ENCODE peak calls at places on chromosome 9, in seven cellular contexts. V is T-helper 17 cell; P is effector memory CD8-positive, alpha-beta T cell; C is HuH-7.5; Y is thoracic aorta; K is hepatocyte; U is H54. E is an unnamed sample.

GRCh38 chr9:1599961-1600360 is 415.2 kb upstream of the SMARCA2 start:
- DNase-seq in V (no peak), P (no peak), C (no peak), Y (no peak), K (no peak), U (no peak), E (no peak)

GRCh38 chr9:132114102-132114707 is 34.5 kb upstream of the MED27 start:
- DNase-seq in V (no peak), P (peak), C (peak), Y (no peak), K (peak), U (peak), E (no peak)

GRCh38 chr9:5835808-5836207 is 2.9 kb upstream of the ERMP1 start:
- DNase-seq in V (no peak), P (no peak), C (no peak), Y (no peak), K (no peak), U (no peak), E (no peak)

GRCh38 chr9:26356491-26356890 is 536.1 kb downstream of the CAAP1 start:
- DNase-seq in V (no peak), P (no peak), C (no peak), Y (no peak), K (no peak), U (no peak), E (no peak)

GRCh38 chr9:79809931-79810330 is 238.2 kb downstream of the TLE4 start:
- DNase-seq in V (no peak), P (no peak), C (no peak), Y (no peak), K (no peak), U (peak), E (no peak)

GRCh38 chr9:132412089-132412488 is 2.1 kb downstream of the CFAP77 start:
- DNase-seq in V (no peak), P (peak), C (peak), Y (no peak), K (peak), U (no peak), E (peak)

GRCh38 chr9:109968702-109969450 is 188.9 kb downstream of the PALM2AKAP2 start:
- DNase-seq in V (no peak), P (no peak), C (no peak), Y (no peak), K (peak), U (peak), E (peak)

GRCh38 chr9:93898502-93899426 is 56.4 kb downstream of the BARX1 start:
- DNase-seq in V (no peak), P (no peak), C (no peak), Y (no peak), K (no peak), U (no peak), E (peak)

GRCh38 chr9:110337727-110338522 is at the start of gene TXNDC8:
- DNase-seq in V (no peak), P (no peak), C (no peak), Y (no peak), K (no peak), U (no peak), E (no peak)

GRCh38 chr9:16828335-16829281 is 41.9 kb downstream of the BNC2 start:
- DNase-seq in V (no peak), P (no peak), C (no peak), Y (no peak), K (peak), U (no peak), E (no peak)

GRCh38 chr9:72477862-72478564 is 43.4 kb upstream of the TMC1 start:
- DNase-seq in V (no peak), P (no peak), C (peak), Y (no peak), K (peak), U (peak), E (no peak)

GRCh38 chr9:95407524-95407923 is 90.0 kb upstream of the FANCC start:
- DNase-seq in V (no peak), P (no peak), C (no peak), Y (no peak), K (no peak), U (no peak), E (no peak)

GRCh38 chr9:35954942-35955546 is 2.9 kb downstream of the OR2S2 start:
- DNase-seq in V (no peak), P (peak), C (peak), Y (no peak), K (peak), U (no peak), E (peak)

GRCh38 chr9:13330396-13331004 is 51.0 kb upstream of the MPDZ start:
- DNase-seq in V (no peak), P (no peak), C (no peak), Y (peak), K (no peak), U (no peak), E (no peak)

GRCh38 chr9:126745574-126746411 is 59.0 kb upstream of the ZBTB43 start:
- DNase-seq in V (no peak), P (no peak), C (no peak), Y (no peak), K (no peak), U (no peak), E (no peak)

GRCh38 chr9:6484210-6484609 is 71.2 kb downstream of the UHRF2 start:
- DNase-seq in V (no peak), P (no peak), C (no peak), Y (no peak), K (no peak), U (no peak), E (peak)

GRCh38 chr9:89078860-89079259 is 87.6 kb downstream of the S1PR3 start:
- DNase-seq in V (no peak), P (no peak), C (no peak), Y (no peak), K (no peak), U (no peak), E (no peak)

GRCh38 chr9:127424669-127424986 is 446 bp downstream of the ZNF79 start:
- DNase-seq in V (peak), P (no peak), C (peak), Y (no peak), K (peak), U (no peak), E (no peak)

GRCh38 chr9:121322037-121322736 is 47.9 kb downstream of the STOM start:
- DNase-seq in V (no peak), P (no peak), C (peak), Y (no peak), K (peak), U (peak), E (no peak)

GRCh38 chr9:133759146-133759900 is 21.2 kb upstream of the SARDH start:
- DNase-seq in V (no peak), P (no peak), C (no peak), Y (no peak), K (peak), U (no peak), E (peak)

GRCh38 chr9:112921549-112921948 is 30.9 kb upstream of the SLC46A2 start:
- DNase-seq in V (no peak), P (no peak), C (peak), Y (no peak), K (peak), U (no peak), E (peak)

GRCh38 chr9:123318961-123319421 is 37.0 kb upstream of the CRB2 start:
- DNase-seq in V (no peak), P (no peak), C (no peak), Y (no peak), K (peak), U (no peak), E (no peak)